ENCODE peak calls at places on chromosomes 4 and X, in four cellular contexts. D is colonic mucosa, J is left ventricle myocardium inferior, Q is lower lobe of right lung. I is an unnamed sample. For H3K9me3, the result is how much of the 10 kb centered on the place peaks cover.

GRCh38 chr4:96736352-96736889 is 896.5 kb downstream of the PDHA2 start:
- DNase-seq in D (no peak), J (no peak), Q (no peak), I (no peak)

GRCh38 chr4:130054895-130055294 is 958.9 kb downstream of the C4orf33 start:
- DNase-seq in D (no peak), J (no peak), Q (no peak), I (no peak)

GRCh38 chrX:97527725-97528124 is 644.0 kb downstream of the RPA4 start:
- DNase-seq in D (no peak), J (no peak), Q (no peak), I (no peak)

GRCh38 chr4:7554885-7555284 is 120.2 kb upstream of the PSAPL1 start:
- DNase-seq in D (no peak), J (no peak), Q (no peak), I (no peak)

GRCh38 chr4:9765091-9765490 is 16.3 kb upstream of the DRD5 start:
- DNase-seq in D (peak), J (no peak), Q (no peak), I (peak)

GRCh38 chr4:141238196-141238595 is 17.5 kb downstream of the ZNF330 start:
- DNase-seq in D (no peak), J (no peak), Q (no peak), I (no peak)

GRCh38 chr4:147940144-147940543 is 208.3 kb downstream of the ARHGAP10 start:
- DNase-seq in D (no peak), J (no peak), Q (no peak), I (no peak)

GRCh38 chr4:3401436-3402171 is 40.2 kb upstream of the HGFAC start:
- DNase-seq in D (no peak), J (no peak), Q (no peak), I (no peak)

GRCh38 chr4:118213101-118213500 is 139.7 kb downstream of the PRSS12 start:
- DNase-seq in D (no peak), J (no peak), Q (no peak), I (no peak)

GRCh38 chrX:10922158-10922557 is 189.0 kb upstream of the HCCS start:
- DNase-seq in D (no peak), J (no peak), Q (no peak), I (no peak)

GRCh38 chrX:14361430-14361829 is 167.9 kb upstream of the GLRA2 start:
- DNase-seq in D (no peak), J (no peak), Q (no peak), I (no peak)
- H3K4me3 ChIP-seq in D (no peak), J (no peak), Q (no peak), I (no peak)

GRCh38 chr4:112517911-112518310 is 1.9 kb upstream of the NEUROG2 start:
- DNase-seq in D (no peak), J (no peak), Q (no peak), I (no peak)

GRCh38 chr4:112518675-112519074 is 2.7 kb upstream of the NEUROG2 start:
- DNase-seq in D (no peak), J (no peak), Q (no peak), I (no peak)

GRCh38 chr4:112516076-112516385 is at the start of gene NEUROG2:
- DNase-seq in D (no peak), J (no peak), Q (no peak), I (no peak)

GRCh38 chr4:112516401-112517066 is 554 bp upstream of the NEUROG2 start:
- DNase-seq in D (no peak), J (no peak), Q (no peak), I (no peak)

DNA sequence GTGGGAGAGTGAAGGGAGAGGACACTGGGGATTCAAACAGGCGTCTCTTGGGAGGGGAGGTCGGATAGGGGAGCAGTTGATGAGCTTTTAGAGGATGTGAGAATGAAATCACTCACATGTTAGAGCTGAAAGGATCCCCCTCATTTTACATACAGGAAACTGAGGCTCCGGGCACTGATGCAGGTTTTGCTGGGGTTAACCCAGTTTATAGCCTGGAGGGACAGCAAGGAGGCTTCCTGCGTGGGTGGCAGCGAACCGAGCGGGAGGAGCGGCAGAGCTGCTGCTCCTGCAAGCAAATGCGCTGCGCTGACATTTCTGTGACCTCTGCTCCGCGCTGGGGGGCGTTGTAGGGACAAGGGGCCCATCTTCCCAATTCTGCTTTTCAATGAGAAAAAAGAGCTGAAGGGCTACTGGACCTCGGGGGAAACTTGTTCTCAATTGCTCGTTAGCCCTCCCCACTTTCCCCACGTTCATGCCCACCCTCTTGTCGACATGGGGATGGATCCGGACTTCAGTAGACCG is 1.1 kb upstream of the NEUROG2 start:
- DNase-seq in D (no peak), J (no peak), Q (no peak), I (no peak)
- TF ChIP-seq CTCF in D (no peak), J (no peak), Q (no peak), I (no peak)

GRCh38 chrX:155035688-155036087 is 9.0 kb downstream of the FUNDC2 start:
- DNase-seq in D (no peak), J (no peak), Q (no peak), I (no peak)
- H3K9me3 ChIP-seq in D (under half), J (under half), Q (under half), I (under half)

GRCh38 chrX:1283750-1284149 is 15.1 kb downstream of the CSF2RA start:
- DNase-seq in D (no peak), J (no peak), Q (no peak), I (peak)
- H3K4me3 ChIP-seq in D (no peak), J (no peak), Q (no peak), I (no peak)

DNA sequence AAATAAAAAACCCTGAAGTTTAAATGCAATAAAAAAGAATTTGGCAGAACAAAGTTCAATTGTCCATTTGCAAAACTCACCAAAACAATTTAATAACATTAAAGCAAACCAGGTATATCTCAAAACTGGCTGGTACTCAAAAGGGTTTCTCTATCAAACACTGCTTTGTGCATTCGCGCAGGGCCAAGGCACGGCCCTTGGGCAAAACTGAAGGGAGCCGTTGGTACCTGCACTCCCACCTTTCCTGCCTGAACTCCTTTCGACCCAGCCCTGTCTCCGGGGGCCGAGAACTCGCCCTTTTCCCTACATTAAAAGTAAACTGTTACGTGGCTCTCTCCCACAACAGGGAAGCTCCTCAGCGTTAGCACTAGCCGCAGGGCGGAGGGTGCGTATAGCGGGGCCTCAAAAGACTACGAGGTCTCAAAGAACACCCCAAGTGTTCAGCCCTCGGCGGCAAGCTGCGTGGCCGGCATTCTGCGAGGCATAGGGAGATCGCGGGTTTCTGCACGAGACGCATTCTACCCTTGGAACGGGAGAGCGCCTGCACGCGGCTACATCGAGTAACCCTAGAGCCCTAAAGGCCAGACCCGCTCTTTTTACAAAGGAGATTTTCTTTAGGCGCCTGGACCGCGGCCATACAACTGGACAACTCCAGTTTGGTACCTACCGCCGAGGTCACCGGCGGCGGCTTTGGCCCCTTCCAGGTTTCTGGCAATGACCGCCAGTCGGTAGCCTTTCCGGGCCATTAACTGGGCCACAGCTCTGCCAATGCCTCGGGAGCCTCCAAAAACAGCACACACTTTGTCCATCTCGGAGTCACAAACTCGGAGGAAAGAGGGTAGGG is 552 bp downstream of the CBR4 start:
- DNase-seq in D (peak), J (peak), Q (peak), I (peak)
- TF ChIP-seq CTCF in D (no peak), J (no peak), Q (no peak), I (no peak)

GRCh38 chr4:107444-108429 is 16.6 kb upstream of the ZNF718 start:
- DNase-seq in D (no peak), J (no peak), Q (peak), I (no peak)
- H3K9me3 ChIP-seq in D (under half), J (under half), Q (under half), I (under half)

DNA sequence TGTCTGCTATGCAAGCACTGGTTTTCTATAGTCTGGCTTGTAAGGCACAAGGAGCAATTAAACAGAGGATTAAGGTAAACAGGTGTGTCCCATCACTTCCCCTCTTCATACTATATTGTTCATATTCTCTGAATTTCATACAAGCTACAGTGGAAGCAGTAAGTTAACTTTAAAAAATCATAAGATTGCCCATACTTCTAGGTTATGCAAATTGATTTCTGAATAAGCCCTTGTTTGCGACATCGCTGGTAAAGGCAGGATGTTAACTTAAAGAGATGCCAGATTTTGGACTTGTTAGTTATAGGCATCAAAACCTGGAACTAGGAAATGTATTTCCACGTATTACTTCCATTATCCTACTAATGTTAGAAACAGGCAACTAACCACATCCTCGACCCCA is 1.0 kb upstream of the TMEM131L start:
- DNase-seq in D (no peak), J (no peak), Q (no peak), I (no peak)
- H3K4me3 ChIP-seq in D (peak), J (peak), Q (peak), I (no peak)

GRCh38 chrX:115968436-115969252 is 201.9 kb upstream of the AGTR2 start:
- DNase-seq in D (peak), J (peak), Q (peak), I (peak)
- TF ChIP-seq CTCF in D (no peak), J (no peak), Q (no peak), I (no peak)

GRCh38 chr4:67926485-67926884 is 36.8 kb downstream of the TMPRSS11A start:
- DNase-seq in D (no peak), J (no peak), Q (no peak), I (no peak)
- H3K9me3 ChIP-seq in D (under half), J (under half), Q (under half), I (under half)